ENCODE peak calls at places on chromosomes 4 and X, in ten cellular contexts. S is aorta; U is sigmoid colon; M is left ventricle myocardium inferior; L is astrocyte of the hippocampus; F is activated CD4-positive, alpha-beta T cell treated with anti-CD3 and anti-CD28 coated beads, Interleukin-2, amount 10 ng/mL, durations not matched to agents 7 days and 5 days; T is posterior cingulate gyrus; E is smooth muscle cell of the brain vasculature; B is GDM1; K is Peyer's patch. W is an unnamed sample.

GRCh38 chr4:177740563-177740962 is 298.3 kb upstream of the AGA start:
- DNase-seq in L (no peak), B (no peak), E (no peak), K (no peak), U (no peak), F (no peak), S (no peak), M (no peak), T (no peak), W (peak)

GRCh38 chrX:55816023-55816422 is 98.5 kb downstream of the RRAGB start:
- DNase-seq in M (no peak), T (no peak), L (no peak), K (no peak), S (no peak), B (no peak), U (no peak), E (no peak), F (no peak), W (no peak)

GRCh38 chr4:110292994-110293744 is 94.8 kb upstream of the ELOVL6 start:
- DNase-seq in S (no peak), K (no peak), F (no peak), L (no peak), U (no peak), E (no peak), T (no peak), B (no peak), M (no peak), W (no peak)

GRCh38 chr4:53307819-53308773 is 57.8 kb downstream of the SCFD2 start:
- DNase-seq in M (no peak), B (peak), U (no peak), S (no peak), E (no peak), K (no peak), T (no peak), F (no peak), L (no peak), W (no peak)

GRCh38 chr4:103008875-103009729 is 10.4 kb downstream of the SLC9B1 start:
- DNase-seq in K (no peak), S (no peak), T (no peak), M (no peak), U (no peak), B (peak), L (peak), F (peak), E (peak), W (peak)

GRCh38 chr4:145788765-145789164 is 108.8 kb downstream of the C4orf51 start:
- DNase-seq in M (no peak), E (no peak), B (no peak), K (no peak), F (no peak), T (no peak), U (no peak), S (no peak), L (peak), W (no peak)

GRCh38 chr4:186266699-186267467 is 894 bp downstream of the F11 start:
- DNase-seq in S (no peak), B (no peak), M (no peak), F (no peak), K (no peak), E (no peak), L (peak), U (no peak), T (no peak), W (no peak)

GRCh38 chr4:113052379-113052951 is 3.0 kb downstream of the ANK2 start:
- DNase-seq in U (no peak), T (peak), E (no peak), B (no peak), K (no peak), M (no peak), S (no peak), L (peak), F (peak), W (no peak)

GRCh38 chr4:24013666-24014422 is 124.0 kb upstream of the PPARGC1A start:
- DNase-seq in F (no peak), K (no peak), U (no peak), E (no peak), T (no peak), M (no peak), S (no peak), L (peak), B (no peak), W (no peak)

GRCh38 chrX:48919947-48920712 is 1.3 kb upstream of the PIM2 start:
- DNase-seq in K (no peak), E (no peak), M (no peak), S (peak), F (peak), T (no peak), U (no peak), B (no peak), L (no peak), W (no peak)

GRCh38 chr4:167602157-167602556 is 367.9 kb upstream of the SPOCK3 start:
- DNase-seq in M (no peak), U (no peak), B (no peak), T (no peak), S (no peak), F (no peak), L (no peak), E (no peak), K (no peak), W (peak)

GRCh38 chr4:11719879-11720278 is 291.2 kb upstream of the HS3ST1 start:
- DNase-seq in L (no peak), K (no peak), M (no peak), B (no peak), E (no peak), S (no peak), U (no peak), T (no peak), F (no peak), W (no peak)

GRCh38 chr4:168374772-168375523 is 56.4 kb upstream of the DDX60 start:
- DNase-seq in F (no peak), S (no peak), B (no peak), E (no peak), U (no peak), K (no peak), L (no peak), M (no peak), T (no peak), W (no peak)

GRCh38 chr4:183326853-183327252 is 4.6 kb upstream of the CLDN24 start:
- DNase-seq in U (no peak), E (no peak), L (no peak), S (no peak), T (no peak), F (no peak), B (no peak), K (no peak), M (no peak), W (no peak)

GRCh38 chr4:132557660-132558059 is 591.4 kb upstream of the PCDH10 start:
- DNase-seq in B (no peak), M (no peak), F (no peak), U (no peak), T (no peak), K (no peak), L (no peak), E (no peak), S (no peak), W (no peak)

GRCh38 chr4:57093816-57094481 is 16.2 kb downstream of the IGFBP7 start:
- DNase-seq in U (peak), L (no peak), S (no peak), F (no peak), K (no peak), T (no peak), E (no peak), M (peak), B (no peak), W (no peak)

GRCh38 chr4:37138019-37138653 is 106.4 kb upstream of the NWD2 start:
- DNase-seq in U (no peak), M (no peak), B (no peak), S (no peak), T (no peak), K (no peak), F (no peak), E (no peak), L (no peak), W (no peak)

GRCh38 chr4:57051100-57051499 is 59.1 kb downstream of the IGFBP7 start:
- DNase-seq in U (no peak), M (no peak), T (no peak), K (no peak), S (no peak), F (no peak), E (no peak), B (no peak), L (no peak), W (no peak)

GRCh38 chrX:56796641-56797395 is 67.8 kb downstream of the NBDY start:
- DNase-seq in U (peak), E (no peak), S (no peak), F (no peak), B (no peak), M (no peak), K (no peak), L (no peak), T (no peak), W (no peak)

GRCh38 chr4:71772592-71772991 is 11.3 kb downstream of the GC start:
- DNase-seq in S (no peak), L (no peak), B (no peak), M (no peak), K (no peak), T (no peak), F (no peak), U (no peak), E (no peak), W (no peak)

GRCh38 chrX:41033299-41033698 is 51.9 kb upstream of the USP9X start:
- DNase-seq in F (no peak), K (no peak), E (no peak), M (no peak), T (no peak), U (no peak), S (no peak), L (no peak), B (no peak), W (no peak)

GRCh38 chr4:112564706-112565270 is 48.8 kb upstream of the NEUROG2 start:
- DNase-seq in M (no peak), S (no peak), K (no peak), E (no peak), L (no peak), T (no peak), U (no peak), B (no peak), F (no peak), W (no peak)

GRCh38 chr4:174490356-174490969 is 31.8 kb downstream of the HPGD start:
- DNase-seq in M (no peak), L (peak), E (peak), T (no peak), F (no peak), B (no peak), S (no peak), K (no peak), U (no peak), W (peak)

GRCh38 chr4:6071191-6071958 is 53.1 kb upstream of the C4orf50 start:
- DNase-seq in M (no peak), U (peak), K (no peak), F (no peak), S (no peak), B (no peak), L (no peak), E (no peak), T (no peak), W (no peak)

GRCh38 chrX:42619068-42619467 is 158.9 kb downstream of the PPP1R2C start:
- DNase-seq in K (no peak), T (no peak), F (no peak), E (no peak), M (no peak), B (no peak), U (no peak), L (no peak), S (no peak), W (no peak)

GRCh38 chrX:70433848-70434351 is 10.7 kb upstream of the DLG3 start:
- DNase-seq in E (no peak), K (peak), S (peak), F (peak), L (peak), T (peak), M (peak), U (peak), B (peak), W (no peak)

GRCh38 chrX:151151668-151152267 is 24.6 kb upstream of the GPR50 start:
- DNase-seq in F (peak), S (no peak), T (no peak), K (no peak), L (peak), M (no peak), B (peak), E (peak), U (no peak), W (peak)

GRCh38 chrX:101395789-101396188 is 5.0 kb downstream of the RPL36A start:
- DNase-seq in F (no peak), U (no peak), T (no peak), E (no peak), L (no peak), S (no peak), K (no peak), B (no peak), M (no peak), W (no peak)

GRCh38 chr4:187849556-187850245 is 145.9 kb upstream of the ZFP42 start:
- DNase-seq in U (no peak), E (no peak), K (no peak), M (no peak), B (no peak), F (no peak), S (no peak), T (no peak), L (no peak), W (no peak)

GRCh38 chr4:154998284-154998683 is 210.2 kb upstream of the NPY2R start:
- DNase-seq in F (no peak), T (no peak), L (no peak), E (no peak), S (no peak), U (no peak), K (no peak), B (no peak), M (no peak), W (no peak)

GRCh38 chr4:127610488-127610887 is 22.3 kb upstream of the INTU start:
- DNase-seq in U (no peak), E (no peak), S (no peak), T (no peak), K (no peak), F (no peak), B (no peak), L (no peak), M (no peak), W (no peak)